ENCODE peak calls at places on chromosomes 6 and 20, in four cellular contexts. One of them, this sample, is unnamed.

GRCh38 chr6:160519603-160520042 is 144.5 kb downstream of the LPA start:
- DNase-seq in A549: peak
- DNase-seq in AG08395: no peak
- DNase-seq in BJ: no peak
- DNase-seq in this sample: no peak

GRCh38 chr20:25047766-25048165 is 10.2 kb downstream of the ACSS1 start:
- DNase-seq in BJ: no peak
- DNase-seq in AG08395: no peak
- DNase-seq in A549: no peak
- DNase-seq in this sample: no peak

GRCh38 chr6:108730556-108731228 is 117.5 kb upstream of the ARMC2 start:
- DNase-seq in BJ: no peak
- DNase-seq in AG08395: no peak
- DNase-seq in A549: no peak
- DNase-seq in this sample: no peak

GRCh38 chr6:39490120-39490519 is 167.6 kb upstream of the KCNK16 start:
- DNase-seq in A549: no peak
- DNase-seq in AG08395: no peak
- DNase-seq in BJ: no peak
- DNase-seq in this sample: no peak

GRCh38 chr6:166456360-166457156 is 73.8 kb upstream of the MPC1 start:
- DNase-seq in BJ: no peak
- DNase-seq in A549: no peak
- DNase-seq in AG08395: no peak
- DNase-seq in this sample: no peak

GRCh38 chr20:3697588-3698235 is 14.7 kb downstream of the SIGLEC1 start:
- DNase-seq in A549: no peak
- DNase-seq in AG08395: no peak
- DNase-seq in BJ: no peak
- DNase-seq in this sample: no peak

GRCh38 chr6:65170273-65170672 is 536.8 kb downstream of the EYS start:
- DNase-seq in A549: no peak
- DNase-seq in AG08395: no peak
- DNase-seq in BJ: no peak
- DNase-seq in this sample: no peak

GRCh38 chr6:40845588-40845987 is 193.4 kb downstream of the UNC5CL start:
- DNase-seq in A549: peak
- DNase-seq in BJ: no peak
- DNase-seq in AG08395: peak
- DNase-seq in this sample: no peak

GRCh38 chr20:32189691-32190607 is 17.6 kb downstream of the PLAGL2 start:
- DNase-seq in AG08395: peak
- DNase-seq in BJ: no peak
- DNase-seq in A549: no peak
- DNase-seq in this sample: peak

GRCh38 chr20:62363920-62364851 is 2.9 kb downstream of the LAMA5 start:
- DNase-seq in AG08395: no peak
- DNase-seq in A549: no peak
- DNase-seq in BJ: no peak
- DNase-seq in this sample: no peak

GRCh38 chr6:19866199-19866872 is 29.2 kb downstream of the ID4 start:
- DNase-seq in BJ: no peak
- DNase-seq in A549: no peak
- DNase-seq in AG08395: no peak
- DNase-seq in this sample: no peak

GRCh38 chr6:145148392-145149175 is 586.7 kb downstream of the EPM2A start:
- DNase-seq in A549: peak
- DNase-seq in BJ: peak
- DNase-seq in AG08395: peak
- DNase-seq in this sample: peak

GRCh38 chr20:37341632-37342031 is 4.3 kb upstream of the SRC start:
- DNase-seq in AG08395: no peak
- DNase-seq in A549: no peak
- DNase-seq in BJ: no peak
- DNase-seq in this sample: no peak

GRCh38 chr6:140134224-140134623 is 759.8 kb upstream of the CITED2 start:
- DNase-seq in A549: no peak
- DNase-seq in BJ: no peak
- DNase-seq in AG08395: no peak
- DNase-seq in this sample: no peak

GRCh38 chr6:27471365-27472115 is 1.4 kb downstream of the ZNF184 start:
- DNase-seq in AG08395: no peak
- DNase-seq in BJ: no peak
- DNase-seq in A549: no peak
- DNase-seq in this sample: no peak

GRCh38 chr6:33577106-33577535 is 3.0 kb downstream of the BAK1 start:
- DNase-seq in BJ: no peak
- DNase-seq in A549: no peak
- DNase-seq in AG08395: no peak
- DNase-seq in this sample: no peak

GRCh38 chr20:768426-768978 is at the start of gene SLC52A3:
- DNase-seq in AG08395: no peak
- DNase-seq in A549: peak
- DNase-seq in BJ: no peak
- DNase-seq in this sample: no peak

GRCh38 chr6:168041928-168042327 is 37.1 kb downstream of the FRMD1 start:
- DNase-seq in AG08395: no peak
- DNase-seq in BJ: no peak
- DNase-seq in A549: no peak
- DNase-seq in this sample: no peak

GRCh38 chr20:44924526-44924925 is 14.7 kb downstream of the PABPC1L start:
- DNase-seq in AG08395: no peak
- DNase-seq in A549: no peak
- DNase-seq in BJ: no peak
- DNase-seq in this sample: no peak

This sample was measured in GM04504.